ENCODE peak calls at places on chromosome 21, in eight cellular contexts. One of them, this sample, is unnamed.

GRCh38 chr21:35904995-35905972 is 155.0 kb downstream of the SETD4 start:
- DNase-seq in mammary epithelial cell: no peak
- DNase-seq in AG10803: peak
- DNase-seq in heart left ventricle: peak
- DNase-seq in endothelial cell: no peak
- DNase-seq in GM13976: no peak
- DNase-seq in cardiac muscle cell: no peak
- DNase-seq in IMR-90: no peak
- DNase-seq in this sample: no peak

GRCh38 chr21:42524341-42525227 is 10.9 kb downstream of the SLC37A1 start:
- DNase-seq in endothelial cell: no peak
- DNase-seq in cardiac muscle cell: peak
- DNase-seq in heart left ventricle: peak
- DNase-seq in mammary epithelial cell: no peak
- DNase-seq in GM13976: peak
- DNase-seq in AG10803: peak
- DNase-seq in IMR-90: peak
- DNase-seq in this sample: peak

GRCh38 chr21:42218836-42219605 is at the start of gene ABCG1:
- DNase-seq in IMR-90: peak
- DNase-seq in endothelial cell: peak
- DNase-seq in GM13976: peak
- DNase-seq in cardiac muscle cell: peak
- DNase-seq in AG10803: no peak
- DNase-seq in heart left ventricle: peak
- DNase-seq in mammary epithelial cell: peak
- DNase-seq in this sample: peak

GRCh38 chr21:45309541-45310381 is 22.1 kb upstream of the POFUT2 start:
- DNase-seq in cardiac muscle cell: no peak
- DNase-seq in mammary epithelial cell: no peak
- DNase-seq in AG10803: no peak
- DNase-seq in IMR-90: no peak
- DNase-seq in endothelial cell: no peak
- DNase-seq in heart left ventricle: peak
- DNase-seq in GM13976: no peak
- DNase-seq in this sample: no peak

GRCh38 chr21:46080171-46081021 is 17.5 kb upstream of the COL6A2 start:
- DNase-seq in AG10803: peak
- DNase-seq in cardiac muscle cell: peak
- DNase-seq in GM13976: peak
- DNase-seq in IMR-90: no peak
- DNase-seq in endothelial cell: no peak
- DNase-seq in mammary epithelial cell: no peak
- DNase-seq in heart left ventricle: peak
- DNase-seq in this sample: no peak

GRCh38 chr21:37783016-37783415 is 133.2 kb downstream of the KCNJ6 start:
- DNase-seq in AG10803: peak
- DNase-seq in heart left ventricle: no peak
- DNase-seq in cardiac muscle cell: no peak
- DNase-seq in GM13976: no peak
- DNase-seq in mammary epithelial cell: no peak
- DNase-seq in endothelial cell: no peak
- DNase-seq in IMR-90: peak
- DNase-seq in this sample: no peak

GRCh38 chr21:42590431-42591131 is 62.8 kb upstream of the PDE9A start:
- DNase-seq in endothelial cell: no peak
- DNase-seq in AG10803: no peak
- DNase-seq in cardiac muscle cell: no peak
- DNase-seq in GM13976: no peak
- DNase-seq in IMR-90: no peak
- DNase-seq in heart left ventricle: no peak
- DNase-seq in mammary epithelial cell: no peak
- DNase-seq in this sample: no peak

GRCh38 chr21:32442566-32443318 is 30.2 kb downstream of the EVA1C start:
- DNase-seq in IMR-90: no peak
- DNase-seq in heart left ventricle: no peak
- DNase-seq in AG10803: no peak
- DNase-seq in endothelial cell: no peak
- DNase-seq in cardiac muscle cell: no peak
- DNase-seq in mammary epithelial cell: no peak
- DNase-seq in GM13976: no peak
- DNase-seq in this sample: no peak

GRCh38 chr21:27190601-27191000 is 223.7 kb upstream of the ADAMTS5 start:
- DNase-seq in mammary epithelial cell: peak
- DNase-seq in heart left ventricle: no peak
- DNase-seq in cardiac muscle cell: peak
- DNase-seq in AG10803: peak
- DNase-seq in GM13976: no peak
- DNase-seq in IMR-90: peak
- DNase-seq in endothelial cell: no peak
- DNase-seq in this sample: no peak

GRCh38 chr21:35674895-35675470 is 385.3 kb downstream of the SETD4 start:
- DNase-seq in GM13976: no peak
- DNase-seq in AG10803: no peak
- DNase-seq in cardiac muscle cell: no peak
- DNase-seq in mammary epithelial cell: no peak
- DNase-seq in IMR-90: peak
- DNase-seq in endothelial cell: no peak
- DNase-seq in heart left ventricle: no peak
- DNase-seq in this sample: no peak

GRCh38 chr21:44815852-44816628 is 1.8 kb downstream of the SUMO3 start:
- DNase-seq in endothelial cell: no peak
- DNase-seq in IMR-90: no peak
- DNase-seq in AG10803: no peak
- DNase-seq in heart left ventricle: no peak
- DNase-seq in cardiac muscle cell: no peak
- DNase-seq in mammary epithelial cell: no peak
- DNase-seq in GM13976: no peak
- DNase-seq in this sample: no peak

GRCh38 chr21:36207577-36208320 is 51.1 kb downstream of the DOP1B start:
- DNase-seq in IMR-90: peak
- DNase-seq in heart left ventricle: no peak
- DNase-seq in mammary epithelial cell: peak
- DNase-seq in GM13976: no peak
- DNase-seq in cardiac muscle cell: peak
- DNase-seq in AG10803: peak
- DNase-seq in endothelial cell: no peak
- DNase-seq in this sample: no peak

GRCh38 chr21:34887729-34888568 is 161.2 kb downstream of the RUNX1 start:
- DNase-seq in heart left ventricle: peak
- DNase-seq in IMR-90: peak
- DNase-seq in mammary epithelial cell: peak
- DNase-seq in GM13976: peak
- DNase-seq in AG10803: peak
- DNase-seq in endothelial cell: peak
- DNase-seq in cardiac muscle cell: peak
- DNase-seq in this sample: peak

GRCh38 chr21:44849616-44850130 is 23.8 kb downstream of the PTTG1IP start:
- DNase-seq in cardiac muscle cell: no peak
- DNase-seq in endothelial cell: no peak
- DNase-seq in AG10803: no peak
- DNase-seq in heart left ventricle: no peak
- DNase-seq in GM13976: no peak
- DNase-seq in mammary epithelial cell: no peak
- DNase-seq in IMR-90: no peak
- DNase-seq in this sample: no peak

GRCh38 chr21:28747464-28747863 is 245.2 kb downstream of the LTN1 start:
- DNase-seq in cardiac muscle cell: no peak
- DNase-seq in IMR-90: no peak
- DNase-seq in mammary epithelial cell: no peak
- DNase-seq in endothelial cell: no peak
- DNase-seq in heart left ventricle: no peak
- DNase-seq in AG10803: no peak
- DNase-seq in GM13976: no peak
- DNase-seq in this sample: no peak

GRCh38 chr21:28745131-28746055 is 247.3 kb downstream of the LTN1 start:
- DNase-seq in heart left ventricle: peak
- DNase-seq in IMR-90: peak
- DNase-seq in GM13976: peak
- DNase-seq in mammary epithelial cell: peak
- DNase-seq in AG10803: peak
- DNase-seq in endothelial cell: peak
- DNase-seq in cardiac muscle cell: peak
- DNase-seq in this sample: peak

GRCh38 chr21:28742527-28742926 is 250.2 kb downstream of the LTN1 start:
- DNase-seq in GM13976: no peak
- DNase-seq in mammary epithelial cell: peak
- DNase-seq in AG10803: peak
- DNase-seq in endothelial cell: no peak
- DNase-seq in heart left ventricle: no peak
- DNase-seq in IMR-90: peak
- DNase-seq in cardiac muscle cell: no peak
- DNase-seq in this sample: no peak

GRCh38 chr21:28743723-28744122 is 249.0 kb downstream of the LTN1 start:
- DNase-seq in GM13976: no peak
- DNase-seq in mammary epithelial cell: no peak
- DNase-seq in cardiac muscle cell: no peak
- DNase-seq in heart left ventricle: no peak
- DNase-seq in endothelial cell: no peak
- DNase-seq in AG10803: no peak
- DNase-seq in IMR-90: no peak
- DNase-seq in this sample: no peak

DNA sequence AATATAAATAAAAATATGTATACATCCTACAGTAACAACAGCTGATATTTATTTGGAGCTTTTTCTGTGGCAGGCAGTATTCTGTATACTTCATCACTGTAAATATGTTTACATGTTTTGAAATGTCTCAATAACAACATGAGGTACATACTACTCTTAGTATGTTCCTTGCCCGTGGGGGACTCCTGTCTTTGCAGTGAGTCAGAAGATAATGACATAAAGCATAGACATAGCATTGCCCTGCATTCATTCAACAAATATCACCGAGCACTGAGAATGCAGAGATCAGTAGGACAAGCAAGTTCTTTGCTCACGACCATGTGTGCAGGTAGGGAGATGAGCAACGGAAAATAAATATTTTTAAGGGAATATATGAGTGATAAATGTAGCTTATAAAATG is 246.5 kb downstream of the LTN1 start:
- DNase-seq in heart left ventricle: no peak
- DNase-seq in AG10803: no peak
- DNase-seq in IMR-90: peak
- DNase-seq in cardiac muscle cell: no peak
- DNase-seq in mammary epithelial cell: no peak
- DNase-seq in GM13976: no peak
- DNase-seq in endothelial cell: no peak
- DNase-seq in this sample: no peak
- TF ChIP-seq CTCF in heart left ventricle: no peak
- TF ChIP-seq CTCF in AG10803: no peak
- TF ChIP-seq CTCF in IMR-90: no peak
- TF ChIP-seq CTCF in cardiac muscle cell: no peak
- TF ChIP-seq CTCF in mammary epithelial cell: no peak
- TF ChIP-seq CTCF in GM13976: no peak
- TF ChIP-seq CTCF in endothelial cell: no peak
- TF ChIP-seq CTCF in this sample: no peak

GRCh38 chr21:31216206-31216605 is 127.9 kb downstream of the TIAM1 start:
- DNase-seq in cardiac muscle cell: no peak
- DNase-seq in IMR-90: peak
- DNase-seq in mammary epithelial cell: no peak
- DNase-seq in GM13976: no peak
- DNase-seq in endothelial cell: no peak
- DNase-seq in heart left ventricle: no peak
- DNase-seq in AG10803: no peak
- DNase-seq in this sample: no peak

GRCh38 chr21:31218830-31219608 is 125.0 kb downstream of the TIAM1 start:
- DNase-seq in IMR-90: peak
- DNase-seq in heart left ventricle: peak
- DNase-seq in AG10803: peak
- DNase-seq in endothelial cell: no peak
- DNase-seq in cardiac muscle cell: no peak
- DNase-seq in GM13976: no peak
- DNase-seq in mammary epithelial cell: peak
- DNase-seq in this sample: no peak

DNA sequence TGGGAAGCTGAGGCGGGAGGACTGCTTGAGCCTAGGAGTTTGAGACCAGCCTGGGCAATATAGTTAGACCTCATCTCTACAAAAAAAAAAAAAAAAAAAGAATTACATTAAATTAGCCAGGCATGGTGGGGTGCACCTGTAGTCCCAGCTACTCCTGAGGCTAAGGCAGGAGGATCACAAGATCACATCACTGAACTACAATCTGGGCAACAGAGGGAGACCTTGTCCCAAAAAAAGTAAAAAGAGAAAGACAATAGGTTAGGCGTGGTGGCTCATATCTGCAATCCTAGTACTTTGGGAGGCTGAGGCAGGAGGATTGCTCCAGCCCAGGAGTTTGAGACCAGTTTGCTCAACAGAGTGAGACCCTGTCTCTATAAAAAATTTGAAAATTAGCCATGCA is 130.3 kb downstream of the TIAM1 start:
- DNase-seq in mammary epithelial cell: no peak
- DNase-seq in AG10803: peak
- DNase-seq in heart left ventricle: no peak
- DNase-seq in cardiac muscle cell: no peak
- DNase-seq in endothelial cell: no peak
- DNase-seq in GM13976: no peak
- DNase-seq in IMR-90: no peak
- DNase-seq in this sample: no peak
- TF ChIP-seq CTCF in mammary epithelial cell: no peak
- TF ChIP-seq CTCF in AG10803: peak
- TF ChIP-seq CTCF in heart left ventricle: no peak
- TF ChIP-seq CTCF in cardiac muscle cell: no peak
- TF ChIP-seq CTCF in endothelial cell: no peak
- TF ChIP-seq CTCF in GM13976: no peak
- TF ChIP-seq CTCF in IMR-90: no peak
- TF ChIP-seq CTCF in this sample: no peak

DNA sequence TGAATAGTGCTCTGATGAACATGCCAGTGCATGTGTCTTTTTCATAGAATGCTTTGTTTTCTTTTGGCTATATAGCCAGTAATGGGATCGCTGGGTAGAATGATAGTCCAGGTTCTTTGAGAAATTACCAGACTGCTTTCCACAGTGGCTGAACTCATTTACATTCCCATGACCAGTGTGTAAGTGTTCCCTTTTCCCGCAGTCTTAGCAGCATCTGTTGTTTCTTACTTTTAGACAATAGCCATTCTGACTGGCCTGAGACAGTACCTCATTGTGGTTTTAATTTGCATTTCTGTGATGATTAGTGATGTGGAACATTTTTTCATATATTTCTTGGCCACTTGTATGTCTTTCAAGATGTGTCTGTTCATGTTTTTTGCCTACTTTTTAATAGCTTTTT is 784.5 kb downstream of the USP25 start:
- DNase-seq in heart left ventricle: no peak
- DNase-seq in cardiac muscle cell: no peak
- DNase-seq in mammary epithelial cell: peak
- DNase-seq in GM13976: no peak
- DNase-seq in AG10803: peak
- DNase-seq in endothelial cell: no peak
- DNase-seq in IMR-90: no peak
- DNase-seq in this sample: no peak
- TF ChIP-seq CTCF in heart left ventricle: no peak
- TF ChIP-seq CTCF in cardiac muscle cell: no peak
- TF ChIP-seq CTCF in mammary epithelial cell: no peak
- TF ChIP-seq CTCF in GM13976: no peak
- TF ChIP-seq CTCF in AG10803: no peak
- TF ChIP-seq CTCF in endothelial cell: no peak
- TF ChIP-seq CTCF in IMR-90: no peak
- TF ChIP-seq CTCF in this sample: no peak

GRCh38 chr21:17269760-17270159 is 243.1 kb upstream of the CXADR start:
- DNase-seq in GM13976: no peak
- DNase-seq in IMR-90: no peak
- DNase-seq in endothelial cell: no peak
- DNase-seq in heart left ventricle: no peak
- DNase-seq in cardiac muscle cell: no peak
- DNase-seq in mammary epithelial cell: no peak
- DNase-seq in AG10803: no peak
- DNase-seq in this sample: no peak

GRCh38 chr21:17270234-17270633 is 242.6 kb upstream of the CXADR start:
- DNase-seq in GM13976: peak
- DNase-seq in heart left ventricle: peak
- DNase-seq in AG10803: peak
- DNase-seq in mammary epithelial cell: peak
- DNase-seq in IMR-90: peak
- DNase-seq in endothelial cell: no peak
- DNase-seq in cardiac muscle cell: peak
- DNase-seq in this sample: no peak
- TF ChIP-seq CTCF in GM13976: no peak
- TF ChIP-seq CTCF in heart left ventricle: peak
- TF ChIP-seq CTCF in AG10803: peak
- TF ChIP-seq CTCF in mammary epithelial cell: peak
- TF ChIP-seq CTCF in IMR-90: peak
- TF ChIP-seq CTCF in endothelial cell: peak
- TF ChIP-seq CTCF in cardiac muscle cell: peak
- TF ChIP-seq CTCF in this sample: no peak